ENCODE peak calls at places on chromosomes 1 and 21, in nine cellular contexts. F, W, X, J, D, H, G, P and Z are unnamed samples.

GRCh38 chr1:91623020-91623419 is 122.4 kb downstream of the CDC7 start:
- DNase-seq in F (no peak), W (no peak), X (no peak), J (no peak), D (no peak), H (no peak), G (no peak), P (no peak), Z (no peak)

GRCh38 chr1:173099166-173099565 is 48.4 kb upstream of the TNFSF18 start:
- DNase-seq in F (no peak), W (no peak), X (no peak), J (no peak), D (no peak), H (no peak), G (no peak), P (no peak), Z (no peak)

GRCh38 chr1:232995189-232995588 is 44.8 kb downstream of the NTPCR start:
- DNase-seq in F (no peak), W (no peak), X (no peak), J (no peak), D (no peak), H (no peak), G (no peak), P (no peak), Z (no peak)

GRCh38 chr1:97379387-97380075 is 541.3 kb downstream of the DPYD start:
- DNase-seq in F (no peak), W (no peak), X (no peak), J (no peak), D (no peak), H (no peak), G (no peak), P (no peak), Z (no peak)

GRCh38 chr1:197521118-197521739 is 253.2 kb downstream of the CRB1 start:
- DNase-seq in F (peak; percentile 16), W (peak; percentile 36), X (no peak), J (no peak), D (no peak), H (peak; percentile 15), G (peak; percentile 17), P (no peak), Z (no peak)

GRCh38 chr21:26142363-26142762 is 28.2 kb downstream of the APP start:
- DNase-seq in F (no peak), W (no peak), X (no peak), J (no peak), D (no peak), H (no peak), G (no peak), P (no peak), Z (no peak)

GRCh38 chr1:96845464-96845863 is 123.9 kb downstream of the PTBP2 start:
- DNase-seq in F (peak; percentile 15), W (no peak), X (peak; percentile 6), J (no peak), D (peak; percentile 47), H (peak; percentile 5), G (peak; percentile 42), P (no peak), Z (no peak)

GRCh38 chr1:168112673-168113305 is 23.9 kb downstream of the GPR161 start:
- DNase-seq in F (no peak), W (no peak), X (no peak), J (no peak), D (no peak), H (no peak), G (no peak), P (peak; percentile 93), Z (peak; percentile 84)

GRCh38 chr21:38956791-38957571 is 151.3 kb downstream of the ETS2 start:
- DNase-seq in F (no peak), W (no peak), X (no peak), J (no peak), D (peak; percentile 61), H (no peak), G (no peak), P (no peak), Z (no peak)

GRCh38 chr1:116426401-116426800 is 53.4 kb downstream of the ATP1A1 start:
- DNase-seq in F (no peak), W (no peak), X (no peak), J (no peak), D (no peak), H (no peak), G (no peak), P (no peak), Z (no peak)

GRCh38 chr1:234326493-234327366 is 46.5 kb upstream of the COA6 start:
- DNase-seq in F (peak; percentile 19), W (peak; percentile 56), X (peak; percentile 56), J (no peak), D (peak; percentile 60), H (peak; percentile 70), G (peak; percentile 74), P (no peak), Z (no peak)

GRCh38 chr1:205374205-205375078 is 17.7 kb upstream of the KLHDC8A start:
- DNase-seq in F (peak; percentile 40), W (no peak), X (no peak), J (no peak), D (no peak), H (no peak), G (no peak), P (no peak), Z (no peak)

GRCh38 chr1:223353939-223354338 is 10.0 kb downstream of the SUSD4 start:
- DNase-seq in F (no peak), W (no peak), X (no peak), J (no peak), D (no peak), H (no peak), G (no peak), P (no peak), Z (no peak)

GRCh38 chr1:79899914-79900313 is 893.4 kb upstream of the ADGRL4 start:
- DNase-seq in F (no peak), W (no peak), X (no peak), J (no peak), D (no peak), H (no peak), G (no peak), P (no peak), Z (no peak)

DNA sequence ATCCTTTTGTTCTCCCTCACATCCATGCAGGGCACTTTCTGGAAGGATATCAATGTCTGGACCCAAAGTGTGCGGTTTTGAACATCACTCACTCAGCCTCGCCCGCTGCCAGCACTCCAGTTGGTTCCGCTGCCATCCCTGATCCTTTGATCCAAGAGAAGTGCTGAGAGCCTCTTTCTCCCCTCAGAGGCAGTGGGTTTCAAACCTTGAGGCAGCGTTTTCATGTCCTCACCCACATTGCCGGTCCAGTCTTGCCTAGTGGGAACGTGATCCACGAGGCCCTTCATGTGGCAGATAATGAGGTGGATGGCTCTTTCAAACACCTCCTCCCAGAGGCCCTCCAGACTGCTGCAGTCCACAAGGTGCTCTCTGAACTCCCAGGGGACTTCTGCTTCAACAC is 122.2 kb downstream of the ACTL8 start:
- DNase-seq in F (no peak), W (no peak), X (no peak), J (no peak), D (no peak), H (no peak), G (no peak), P (no peak), Z (no peak)
- H3K27ac ChIP-seq in F (no peak overlapping the region), W (no peak overlapping the region), X (no peak overlapping the region), J (no peak overlapping the region), D (no peak overlapping the region), H (no peak overlapping the region), G (no peak overlapping the region), P (no peak overlapping the region), Z (no peak overlapping the region)

GRCh38 chr1:243268751-243269460 is 13.1 kb downstream of the SDCCAG8 start:
- DNase-seq in F (no peak), W (no peak), X (no peak), J (no peak), D (no peak), H (no peak), G (no peak), P (no peak), Z (no peak)
- H3K27ac ChIP-seq in F (peak overlapping the region; percentile 94), W (no peak overlapping the region), X (no peak overlapping the region), J (no peak overlapping the region), D (no peak overlapping the region), H (no peak overlapping the region), G (no peak overlapping the region), P (peak overlapping the region; percentile 66), Z (peak overlapping the region; percentile 91)

GRCh38 chr1:170560681-170561285 is 28.8 kb downstream of the GORAB start:
- DNase-seq in F (no peak), W (no peak), X (no peak), J (no peak), D (no peak), H (no peak), G (no peak), P (peak; percentile 15), Z (no peak)

GRCh38 chr1:170559166-170559565 is 27.2 kb downstream of the GORAB start:
- DNase-seq in F (no peak), W (no peak), X (no peak), J (no peak), D (no peak), H (no peak), G (no peak), P (no peak), Z (no peak)

GRCh38 chr1:170567214-170567613 is 35.2 kb downstream of the GORAB start:
- DNase-seq in F (no peak), W (no peak), X (no peak), J (no peak), D (no peak), H (no peak), G (no peak), P (no peak), Z (no peak)

GRCh38 chr1:170558731-170559130 is 26.8 kb downstream of the GORAB start:
- DNase-seq in F (no peak), W (no peak), X (no peak), J (no peak), D (no peak), H (no peak), G (no peak), P (no peak), Z (no peak)

GRCh38 chr1:170562644-170563338 is 30.8 kb downstream of the GORAB start:
- DNase-seq in F (peak; percentile 15), W (no peak), X (peak; percentile 12), J (peak; percentile 45), D (no peak), H (no peak), G (peak; percentile 65), P (peak; percentile 21), Z (peak; percentile 36)
- H3K27ac ChIP-seq in F (no peak overlapping the region), W (no peak overlapping the region), X (no peak overlapping the region), J (peak overlapping the region; percentile 67), D (peak overlapping the region; percentile 63), H (no peak overlapping the region), G (peak overlapping the region; percentile 77), P (peak overlapping the region; percentile 75), Z (peak overlapping the region; percentile 64)

GRCh38 chr1:157968503-157968902 is 24.9 kb upstream of the KIRREL1 start:
- DNase-seq in F (no peak), W (no peak), X (no peak), J (peak; percentile 27), D (no peak), H (no peak), G (no peak), P (peak; percentile 90), Z (no peak)

GRCh38 chr1:157967205-157967604 is 26.2 kb upstream of the KIRREL1 start:
- DNase-seq in F (no peak), W (no peak), X (no peak), J (no peak), D (no peak), H (no peak), G (no peak), P (no peak), Z (no peak)

GRCh38 chr1:157971723-157972122 is 21.7 kb upstream of the KIRREL1 start:
- DNase-seq in F (no peak), W (no peak), X (no peak), J (no peak), D (no peak), H (no peak), G (no peak), P (no peak), Z (no peak)

GRCh38 chr1:157968951-157969350 is 24.5 kb upstream of the KIRREL1 start:
- DNase-seq in F (no peak), W (no peak), X (no peak), J (peak; percentile 21), D (no peak), H (no peak), G (no peak), P (peak; percentile 86), Z (peak; percentile 82)

GRCh38 chr1:157969693-157970485 is 23.6 kb upstream of the KIRREL1 start:
- DNase-seq in F (peak; percentile 41), W (peak; percentile 61), X (no peak), J (peak; percentile 20), D (no peak), H (no peak), G (peak; percentile 64), P (peak; percentile 60), Z (no peak)
- H3K27ac ChIP-seq in F (no peak overlapping the region), W (no peak overlapping the region), X (no peak overlapping the region), J (no peak overlapping the region), D (no peak overlapping the region), H (no peak overlapping the region), G (no peak overlapping the region), P (peak overlapping the region; percentile 95), Z (peak overlapping the region; percentile 95)